ENCODE peak calls at places on chromosome 1, in seven cellular contexts. B is ACHN; C is NCI-H2081; R is aorta; Z is CD8-positive, alpha-beta T cell; D is EL; W is stimulated activated naive CD8-positive, alpha-beta T cell treated with anti-CD3 and anti-CD28 coated beads, Interleukin-15, Interleukin-2, amounts not matched to agents 100 U/mL and 50 U/mL, for 24 hours. K is an unnamed sample.

GRCh38 chr1:15107052-15107687 is 46.4 kb upstream of the TMEM51 start:
- DNase-seq in B (no peak), C (no peak), R (no peak), Z (no peak), D (no peak), W (no peak), K (no peak)

GRCh38 chr1:103191327-103191726 is 83.0 kb upstream of the COL11A1 start:
- DNase-seq in B (no peak), C (no peak), R (no peak), Z (no peak), D (peak), W (no peak), K (no peak)

GRCh38 chr1:161193561-161194235 is 5.2 kb downstream of the ADAMTS4 start:
- DNase-seq in B (no peak), C (no peak), R (peak), Z (no peak), D (no peak), W (no peak), K (no peak)

GRCh38 chr1:241834733-241835377 is 13.1 kb upstream of the EXO1 start:
- DNase-seq in B (peak), C (peak), R (no peak), Z (no peak), D (peak), W (no peak), K (no peak)

GRCh38 chr1:233673947-233674431 is 60.1 kb downstream of the KCNK1 start:
- DNase-seq in B (peak), C (no peak), R (no peak), Z (no peak), D (peak), W (no peak), K (no peak)

GRCh38 chr1:213570487-213570886 is 417.3 kb upstream of the PROX1 start:
- DNase-seq in B (no peak), C (no peak), R (no peak), Z (no peak), D (peak), W (no peak), K (no peak)

GRCh38 chr1:96492236-96492635 is 229.3 kb upstream of the PTBP2 start:
- DNase-seq in B (no peak), C (no peak), R (no peak), Z (no peak), D (no peak), W (no peak), K (no peak)

GRCh38 chr1:35506960-35507901 is 50.0 kb downstream of the KIAA0319L start:
- DNase-seq in B (no peak), C (no peak), R (no peak), Z (peak), D (no peak), W (peak), K (no peak)

GRCh38 chr1:232192781-232193450 is 437.0 kb downstream of the SIPA1L2 start:
- DNase-seq in B (no peak), C (no peak), R (no peak), Z (no peak), D (peak), W (no peak), K (no peak)

GRCh38 chr1:182680901-182681300 is 3.5 kb downstream of the RGS8 start:
- DNase-seq in B (no peak), C (no peak), R (no peak), Z (no peak), D (peak), W (no peak), K (no peak)

GRCh38 chr1:226109829-226110248 is 47.3 kb downstream of the H3-3A start:
- DNase-seq in B (peak), C (peak), R (peak), Z (peak), D (peak), W (peak), K (peak)

GRCh38 chr1:26287033-26287711 is 7.3 kb downstream of the SH3BGRL3 start:
- DNase-seq in B (no peak), C (no peak), R (peak), Z (peak), D (peak), W (peak), K (no peak)

GRCh38 chr1:174174461-174175329 is 15.4 kb downstream of the RABGAP1L start:
- DNase-seq in B (no peak), C (no peak), R (no peak), Z (no peak), D (no peak), W (no peak), K (no peak)

GRCh38 chr1:166272155-166272554 is 105.4 kb upstream of the FAM78B start:
- DNase-seq in B (no peak), C (no peak), R (no peak), Z (no peak), D (no peak), W (no peak), K (no peak)

GRCh38 chr1:78267513-78268218 is 221.9 kb downstream of the GIPC2 start:
- DNase-seq in B (no peak), C (no peak), R (no peak), Z (no peak), D (no peak), W (no peak), K (no peak)

GRCh38 chr1:212752256-212752933 is 39.2 kb downstream of the NSL1 start:
- DNase-seq in B (no peak), C (no peak), R (no peak), Z (no peak), D (peak), W (no peak), K (no peak)

GRCh38 chr1:21870611-21871010 is 58.5 kb downstream of the LDLRAD2 start:
- DNase-seq in B (no peak), C (no peak), R (no peak), Z (no peak), D (no peak), W (no peak), K (no peak)

GRCh38 chr1:68904472-68904871 is 407.6 kb upstream of the DEPDC1 start:
- DNase-seq in B (peak), C (no peak), R (no peak), Z (no peak), D (no peak), W (no peak), K (no peak)